ENCODE peak calls at places on chromosomes 11 and 22, in six cellular contexts. X, Z, U, B, J and L are unnamed samples.

GRCh38 chr11:20360650-20361049 is 2.9 kb upstream of the HTATIP2 start:
- DNase-seq in X (no peak), Z (no peak), U (no peak), B (no peak), J (no peak), L (no peak)

GRCh38 chr11:40381481-40381880 is 1078.0 kb downstream of the LRRC4C start:
- DNase-seq in X (no peak), Z (no peak), U (no peak), B (no peak), J (no peak), L (no peak)

GRCh38 chr11:70584786-70585545 is 186.6 kb downstream of the CTTN start:
- DNase-seq in X (no peak), Z (no peak), U (no peak), B (no peak), J (no peak), L (no peak)

GRCh38 chr22:17201285-17201945 is 17.8 kb downstream of the ADA2 start:
- DNase-seq in X (peak; percentile 65), Z (peak; percentile 22), U (peak; percentile 32), B (no peak), J (no peak), L (no peak)

GRCh38 chr11:86699036-86699791 is 26.8 kb upstream of the ME3 start:
- DNase-seq in X (no peak), Z (no peak), U (no peak), B (no peak), J (no peak), L (no peak)

GRCh38 chr11:124194696-124195418 is 11.7 kb downstream of the OR10D3 start:
- DNase-seq in X (peak; percentile 80), Z (peak; percentile 42), U (peak; percentile 72), B (peak; percentile 18), J (peak; percentile 77), L (peak; percentile 69)

GRCh38 chr11:6570691-6571427 is 32.6 kb downstream of the RRP8 start:
- DNase-seq in X (peak; percentile 83), Z (no peak), U (no peak), B (no peak), J (no peak), L (no peak)

GRCh38 chr11:47980093-47980906 is at the start of gene PTPRJ:
- DNase-seq in X (peak; percentile 78), Z (peak; percentile 61), U (peak; percentile 91), B (peak; percentile 73), J (peak; percentile 58), L (peak; percentile 25)

GRCh38 chr11:91796999-91797398 is 427.6 kb upstream of the FAT3 start:
- DNase-seq in X (no peak), Z (no peak), U (no peak), B (peak; percentile 5), J (no peak), L (no peak)

GRCh38 chr11:76524919-76525318 is 80.1 kb downstream of the EMSY start:
- DNase-seq in X (no peak), Z (peak; percentile 53), U (no peak), B (no peak), J (no peak), L (no peak)

GRCh38 chr22:27420186-27420816 is 381.3 kb downstream of the MN1 start:
- DNase-seq in X (no peak), Z (no peak), U (no peak), B (no peak), J (no peak), L (no peak)

GRCh38 chr11:66349084-66349386 is 1.6 kb upstream of the B4GAT1 start:
- DNase-seq in X (no peak), Z (no peak), U (no peak), B (no peak), J (no peak), L (no peak)

GRCh38 chr11:113796663-113797259 is 17.2 kb downstream of the CLDN25 start:
- DNase-seq in X (peak; percentile 87), Z (peak; percentile 35), U (peak; percentile 71), B (peak; percentile 28), J (peak; percentile 72), L (peak; percentile 55)

GRCh38 chr11:64850979-64851567 is 6.6 kb upstream of the CDC42BPG start:
- DNase-seq in X (peak; percentile 67), Z (no peak), U (no peak), B (no peak), J (no peak), L (no peak)

GRCh38 chr11:86978756-86979608 is 23.8 kb upstream of the FZD4 start:
- DNase-seq in X (peak; percentile 44), Z (no peak), U (peak; percentile 12), B (peak; percentile 38), J (no peak), L (no peak)

GRCh38 chr11:76236092-76237026 is 30.1 kb upstream of the WNT11 start:
- DNase-seq in X (peak; percentile 86), Z (no peak), U (peak; percentile 93), B (peak; percentile 90), J (no peak), L (peak; percentile 75)

GRCh38 chr22:21569459-21570161 is 2.1 kb downstream of the UBE2L3 start:
- DNase-seq in X (no peak), Z (no peak), U (peak; percentile 63), B (no peak), J (no peak), L (no peak)

GRCh38 chr11:44305643-44306468 is 4.1 kb downstream of the ALX4 start:
- DNase-seq in X (no peak), Z (peak; percentile 29), U (peak; percentile 72), B (no peak), J (no peak), L (no peak)

GRCh38 chr22:44019846-44020245 is 4.3 kb upstream of the PARVB start:
- DNase-seq in X (no peak), Z (no peak), U (no peak), B (no peak), J (no peak), L (no peak)

GRCh38 chr11:85626496-85626895 is 648 bp downstream of the DLG2 start:
- DNase-seq in X (no peak), Z (peak; percentile 46), U (no peak), B (no peak), J (no peak), L (no peak)

GRCh38 chr11:74676596-74676995 is 54.6 kb downstream of the CHRDL2 start:
- DNase-seq in X (no peak), Z (no peak), U (no peak), B (no peak), J (peak; percentile 33), L (no peak)

GRCh38 chr11:43868852-43869567 is 11.6 kb upstream of the ALKBH3 start:
- DNase-seq in X (no peak), Z (no peak), U (no peak), B (no peak), J (no peak), L (no peak)

GRCh38 chr11:72740562-72741428 is 11.4 kb downstream of the ARAP1 start:
- DNase-seq in X (peak; percentile 45), Z (no peak), U (no peak), B (no peak), J (no peak), L (no peak)

GRCh38 chr22:24006207-24006913 is 1.1 kb upstream of the GSTT4 start:
- DNase-seq in X (no peak), Z (no peak), U (no peak), B (no peak), J (no peak), L (no peak)

GRCh38 chr11:71542856-71543743 is 5.1 kb upstream of the KRTAP5-9 start:
- DNase-seq in X (no peak), Z (no peak), U (no peak), B (no peak), J (no peak), L (peak; percentile 26)

GRCh38 chr11:68551777-68552176 is 91.2 kb downstream of the PPP6R3 start:
- DNase-seq in X (no peak), Z (no peak), U (no peak), B (no peak), J (no peak), L (no peak)
- TF ChIP-seq CTCF in X (no peak), Z (no peak), U (no peak), B (no peak), J (no peak), L (no peak)

GRCh38 chr11:18261721-18262120 is 4.3 kb upstream of the SAA1 start:
- DNase-seq in X (no peak), Z (no peak), U (no peak), B (no peak), J (no peak), L (no peak)
- H3K4me3 ChIP-seq in X (no peak overlapping the region), Z (no peak overlapping the region), U (no peak overlapping the region), B (no peak overlapping the region), J (no peak overlapping the region), L (no peak overlapping the region)

DNA sequence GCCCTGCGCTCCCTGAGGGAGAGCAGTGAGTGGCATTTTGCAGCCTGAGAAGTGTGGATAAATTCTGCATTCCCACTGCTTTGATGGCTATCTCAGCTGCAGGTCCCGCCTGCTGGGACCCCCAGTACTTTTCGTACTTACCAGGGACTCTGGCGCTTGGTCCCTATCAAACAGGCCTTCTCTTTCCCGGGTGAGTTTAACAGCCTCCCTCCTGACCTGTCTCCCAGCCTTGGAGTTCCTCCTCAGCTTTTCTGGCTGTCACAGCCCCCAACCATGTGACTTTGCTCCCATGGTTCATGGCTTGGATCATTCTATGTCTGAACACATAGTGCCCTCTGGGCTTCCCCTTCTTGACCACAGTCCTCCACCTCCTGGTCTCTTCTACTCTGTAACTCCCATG is 56.9 kb downstream of the PARVA start:
- DNase-seq in X (no peak), Z (no peak), U (no peak), B (no peak), J (no peak), L (no peak)
- H3K4me1 ChIP-seq in X (no peaks in the 10 kb centered on the region), Z (peaks cover 48% of the 10 kb centered on the region), U (peaks cover 4% of the 10 kb centered on the region), B (peaks cover 19% of the 10 kb centered on the region), J (peaks cover 17% of the 10 kb centered on the region), L (no peaks in the 10 kb centered on the region)

DNA sequence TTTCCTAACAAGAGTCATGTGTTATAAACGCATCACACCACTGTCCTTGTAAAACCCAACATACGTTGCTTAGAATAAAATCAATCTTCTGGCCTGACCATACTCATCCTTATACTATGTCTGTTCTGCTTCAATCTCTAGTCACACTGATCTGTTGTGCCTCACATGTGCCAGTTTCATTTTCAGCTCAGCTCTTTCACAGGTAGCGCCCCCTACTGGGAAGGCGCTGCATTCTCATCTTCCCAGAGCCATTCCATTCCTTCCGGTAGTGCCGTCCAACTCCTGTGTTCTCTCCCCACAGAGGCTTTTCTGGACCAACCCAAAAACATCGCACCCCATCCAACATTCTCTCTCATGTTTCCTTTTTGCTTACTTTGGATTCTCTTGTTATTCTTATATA is 22.2 kb downstream of the CASP5 start:
- DNase-seq in X (peak; percentile 62), Z (peak; percentile 26), U (peak; percentile 33), B (no peak), J (no peak), L (no peak)
- TF ChIP-seq CTCF in X (peak; percentile 97), Z (peak; percentile 54), U (peak; percentile 77), B (no peak), J (peak; percentile 28), L (peak; percentile 79)